ENCODE peak calls at places on chromosome 16, in six cellular contexts. Z is IMR-90, N is adrenal gland, Y is thoracic aorta, P is WTC11, M is neural crest cell. F is an unnamed sample.

GRCh38 chr16:87235810-87236515 is 81.2 kb downstream of the C16orf95 start:
- DNase-seq in Z (no peak), N (no peak), Y (no peak), P (peak), M (no peak), F (no peak)

GRCh38 chr16:69397821-69398521 is 12.2 kb upstream of the TERF2 start:
- DNase-seq in Z (peak), N (peak), Y (no peak), P (peak), M (peak), F (no peak)

GRCh38 chr16:49674255-49674980 is 181.5 kb downstream of the ZNF423 start:
- DNase-seq in Z (no peak), N (no peak), Y (no peak), P (no peak), M (no peak), F (no peak)

GRCh38 chr16:67833035-67833417 is 9.1 kb upstream of the THAP11 start:
- DNase-seq in Z (peak), N (no peak), Y (no peak), P (no peak), M (no peak), F (no peak)

GRCh38 chr16:84139628-84140258 is 5.2 kb downstream of the HSDL1 start:
- DNase-seq in Z (no peak), N (no peak), Y (no peak), P (no peak), M (no peak), F (no peak)

GRCh38 chr16:12500771-12501170 is 302.9 kb downstream of the CPPED1 start:
- DNase-seq in Z (no peak), N (no peak), Y (no peak), P (no peak), M (no peak), F (no peak)

GRCh38 chr16:27475561-27475960 is 73.6 kb downstream of the IL21R start:
- DNase-seq in Z (peak), N (no peak), Y (no peak), P (no peak), M (no peak), F (no peak)

GRCh38 chr16:57485916-57486857 is at the start of gene DOK4:
- DNase-seq in Z (peak), N (peak), Y (no peak), P (peak), M (peak), F (peak)

GRCh38 chr16:73710526-73710925 is 586.1 kb upstream of the PSMD7 start:
- DNase-seq in Z (no peak), N (no peak), Y (no peak), P (no peak), M (no peak), F (no peak)

GRCh38 chr16:188674-189073 is 8.4 kb downstream of the HBQ1 start:
- DNase-seq in Z (no peak), N (no peak), Y (no peak), P (no peak), M (no peak), F (no peak)
- TF ChIP-seq CTCF in Z (no peak), N (no peak), Y (no peak), P (no peak), M (peak), F (peak)

DNA sequence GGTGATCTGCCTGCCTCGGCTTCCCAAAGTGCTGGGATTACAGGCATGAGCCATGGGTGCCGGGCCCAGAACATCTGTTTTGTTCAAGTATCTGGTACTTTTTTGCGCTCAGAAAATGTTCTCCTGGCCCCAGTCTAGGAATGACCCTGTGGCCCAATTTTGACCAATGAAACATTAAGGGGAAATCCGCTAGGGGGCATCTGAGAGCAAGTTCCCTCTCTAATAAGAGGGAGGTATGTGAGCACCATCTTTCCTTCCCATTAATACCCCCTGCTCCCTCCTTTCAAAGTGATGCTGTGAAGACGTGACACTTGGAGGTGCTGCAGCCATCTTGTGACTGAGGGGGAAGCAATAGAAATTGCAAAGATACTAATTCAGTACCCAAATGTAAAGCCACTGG is 16.5 kb upstream of the CLEC3A start:
- DNase-seq in Z (no peak), N (no peak), Y (no peak), P (peak), M (peak), F (no peak)
- TF ChIP-seq CTCF in Z (peak), N (no peak), Y (no peak), P (peak), M (peak), F (peak)

GRCh38 chr16:85897384-85897783 is 1.6 kb upstream of the IRF8 start:
- DNase-seq in Z (no peak), N (no peak), Y (no peak), P (no peak), M (no peak), F (no peak)
- TF ChIP-seq CTCF in Z (no peak), N (no peak), Y (no peak), P (no peak), M (no peak), F (no peak)

GRCh38 chr16:9270941-9271340 is 179.5 kb downstream of the HAPSTR1 start:
- DNase-seq in Z (no peak), N (no peak), Y (no peak), P (no peak), M (no peak), F (no peak)

GRCh38 chr16:9275816-9276354 is 184.4 kb downstream of the HAPSTR1 start:
- DNase-seq in Z (no peak), N (no peak), Y (no peak), P (no peak), M (no peak), F (no peak)

GRCh38 chr16:9268446-9268845 is 177.0 kb downstream of the HAPSTR1 start:
- DNase-seq in Z (no peak), N (no peak), Y (no peak), P (no peak), M (no peak), F (no peak)

GRCh38 chr16:9275386-9275785 is 183.9 kb downstream of the HAPSTR1 start:
- DNase-seq in Z (no peak), N (no peak), Y (no peak), P (no peak), M (no peak), F (no peak)

DNA sequence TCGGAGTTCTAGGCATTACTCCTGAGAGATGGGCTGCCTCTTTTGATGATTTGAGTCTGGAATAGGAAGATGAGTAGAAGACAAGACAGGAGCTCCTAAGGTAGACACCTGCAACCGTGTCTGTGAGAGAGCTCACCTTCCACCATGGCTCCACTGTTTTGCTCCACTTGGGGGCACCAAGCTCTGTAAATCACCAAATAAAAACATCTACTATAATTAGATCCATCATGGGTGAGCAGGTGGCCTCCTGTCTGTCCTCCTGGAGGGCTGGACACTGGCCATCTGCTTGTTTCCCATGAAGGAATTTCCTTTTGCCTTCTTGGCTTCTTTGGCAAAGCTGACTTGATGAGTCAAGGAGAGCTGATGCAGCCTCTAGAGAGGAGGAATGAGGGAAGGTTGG is 179.0 kb downstream of the HAPSTR1 start:
- DNase-seq in Z (no peak), N (no peak), Y (no peak), P (no peak), M (no peak), F (no peak)
- TF ChIP-seq CTCF in Z (no peak), N (no peak), Y (no peak), P (no peak), M (no peak), F (no peak)

GRCh38 chr16:55370762-55371482 is 46.9 kb downstream of the IRX6 start:
- DNase-seq in Z (peak), N (peak), Y (peak), P (peak), M (peak), F (peak)
- TF ChIP-seq CTCF in Z (peak), N (peak), Y (peak), P (no peak), M (peak), F (peak)

GRCh38 chr16:30406911-30407793 is at the start of gene ZNF771:
- DNase-seq in Z (peak), N (peak), Y (peak), P (peak), M (peak), F (peak)
- TF ChIP-seq CTCF in Z (no peak), N (no peak), Y (no peak), P (no peak), M (peak), F (peak)

GRCh38 chr16:70715113-70715711 is 29.4 kb upstream of the MTSS2 start:
- DNase-seq in Z (peak), N (peak), Y (peak), P (no peak), M (no peak), F (no peak)
- TF ChIP-seq CTCF in Z (peak), N (no peak), Y (peak), P (no peak), M (no peak), F (no peak)

DNA sequence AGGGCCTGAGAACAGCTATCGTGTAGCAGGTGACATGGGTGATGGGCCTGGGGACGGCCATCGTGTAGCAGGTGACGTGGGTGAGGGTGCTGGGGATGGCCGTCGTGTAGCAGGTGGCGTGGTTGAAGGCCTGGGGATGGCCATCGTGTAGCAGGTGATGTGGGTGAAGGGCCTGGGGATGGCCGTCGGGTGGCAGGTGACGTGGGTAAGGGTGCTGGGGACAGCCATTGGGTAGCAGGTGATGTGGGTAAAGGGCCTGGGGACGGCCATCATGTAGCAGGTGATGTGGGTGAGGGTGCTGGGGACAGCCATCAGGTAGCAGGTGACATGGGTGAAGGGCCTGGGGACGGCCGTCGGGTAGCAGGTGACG is 15.5 kb downstream of the TPSD1 start:
- DNase-seq in Z (no peak), N (no peak), Y (no peak), P (no peak), M (no peak), F (no peak)
- TF ChIP-seq CTCF in Z (no peak), N (no peak), Y (no peak), P (no peak), M (no peak), F (no peak)

DNA sequence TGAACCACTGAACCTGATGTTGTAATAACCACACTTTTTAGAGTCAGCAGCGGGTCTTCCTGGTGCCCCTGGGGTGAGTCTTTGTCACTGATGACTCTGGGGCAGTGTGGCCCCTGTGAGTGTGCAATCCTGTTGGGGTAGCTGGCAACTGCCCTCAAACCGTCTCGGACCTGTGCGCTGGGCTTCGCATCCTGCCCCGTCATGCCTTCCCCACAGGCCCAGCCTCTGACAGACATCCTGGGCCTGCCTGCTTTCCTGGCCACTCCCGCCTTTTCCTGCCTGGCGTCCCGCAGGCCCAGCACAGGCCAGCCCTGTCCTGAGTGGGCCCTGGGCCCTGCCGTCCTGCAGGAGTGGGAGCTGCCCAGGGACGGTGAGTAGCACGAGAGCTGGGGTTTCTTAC is 50.2 kb upstream of the CAPN15 start:
- DNase-seq in Z (no peak), N (no peak), Y (no peak), P (no peak), M (no peak), F (no peak)
- TF ChIP-seq CTCF in Z (no peak), N (no peak), Y (no peak), P (no peak), M (no peak), F (no peak)

DNA sequence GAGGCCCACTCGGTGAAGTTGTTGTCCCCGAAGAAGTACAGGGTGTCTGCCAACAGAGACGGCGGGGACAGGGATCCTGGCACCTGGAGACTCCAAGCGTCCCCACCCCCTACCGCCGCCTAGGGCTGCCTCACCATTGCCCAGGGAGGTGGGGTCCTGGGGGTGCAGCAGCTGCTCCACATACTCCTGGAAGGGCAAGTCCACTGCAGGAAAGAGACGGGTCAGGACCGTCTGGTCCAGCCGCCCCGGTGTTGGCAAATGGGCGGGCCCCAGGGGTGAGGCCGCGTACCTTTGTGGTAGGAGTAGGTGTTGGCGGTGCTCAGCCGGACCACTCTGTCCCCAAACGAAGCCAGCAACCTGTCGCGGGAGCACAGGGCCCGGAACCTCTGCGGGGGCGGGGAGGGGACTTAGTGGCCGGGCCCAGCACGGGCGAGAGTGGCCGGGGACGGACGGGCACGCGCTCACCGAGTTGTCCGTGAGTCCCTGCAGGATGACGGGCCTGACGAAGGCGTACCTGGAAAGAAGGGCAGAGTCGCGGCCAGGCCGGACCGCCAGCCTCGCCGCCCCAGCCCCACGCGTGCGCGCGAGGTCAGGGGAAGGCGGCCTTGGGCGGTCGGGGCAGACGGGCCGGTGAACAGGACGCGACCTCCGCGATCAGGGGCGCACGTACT is 603 bp downstream of the JMJD8 start:
- DNase-seq in Z (no peak), N (no peak), Y (no peak), P (no peak), M (no peak), F (no peak)
- TF ChIP-seq CTCF in Z (no peak), N (no peak), Y (no peak), P (no peak), M (no peak), F (no peak)